ENCODE peak calls at places on chromosome 17, in five cellular contexts. U is GM12878, Z is H1, V is SK-N-SH, E is HCT116. L is an unnamed sample.
A peak's percentile ranks its signal among the peaks of the same experiment; 100 is the strongest.

GRCh38 chr17:10614536-10615155 is 42.5 kb downstream of the MYH3 start:
- DNase-seq in Z (peak; percentile 81), V (peak; percentile 69), U (no peak), E (peak; percentile 42), L (peak; percentile 52)

GRCh38 chr17:39611441-39612112 is 3.9 kb upstream of the NEUROD2 start:
- DNase-seq in E (no peak), Z (peak; percentile 47), U (no peak), V (no peak), L (no peak)

GRCh38 chr17:4420692-4421131 is 13.0 kb upstream of the SPNS3 start:
- DNase-seq in Z (peak; percentile 74), V (peak; percentile 81), U (peak; percentile 37), E (peak; percentile 71), L (peak; percentile 47)

GRCh38 chr17:79090503-79091372 is 16.1 kb downstream of the ENGASE start:
- DNase-seq in U (no peak), E (no peak), V (no peak), Z (no peak), L (no peak)

GRCh38 chr17:50949128-50950001 is 83.2 kb upstream of the TOB1 start:
- DNase-seq in U (no peak), E (no peak), Z (no peak), V (no peak), L (peak; percentile 60)

GRCh38 chr17:39627170-39627716 is 491 bp downstream of the PPP1R1B start:
- DNase-seq in Z (no peak), U (no peak), E (no peak), V (peak; percentile 62), L (no peak)

GRCh38 chr17:41635121-41636097 is 11.0 kb upstream of the KRT17 start:
- DNase-seq in V (peak; percentile 90), Z (no peak), U (no peak), E (no peak), L (no peak)

GRCh38 chr17:16980813-16981731 is 9.2 kb upstream of the TNFRSF13B start:
- DNase-seq in V (no peak), E (no peak), U (peak; percentile 84), Z (peak; percentile 43), L (no peak)

GRCh38 chr17:81125573-81126081 is 39.7 kb upstream of the PVALEF start:
- DNase-seq in Z (no peak), U (no peak), V (no peak), E (no peak), L (no peak)

GRCh38 chr17:49980703-49981197 is 11.8 kb downstream of the DLX4 start:
- DNase-seq in V (peak; percentile 42), Z (peak; percentile 72), E (no peak), U (no peak), L (no peak)

GRCh38 chr17:79043191-79043930 is 19.4 kb downstream of the C1QTNF1 start:
- DNase-seq in V (no peak), Z (no peak), U (no peak), E (no peak), L (no peak)

GRCh38 chr17:45298546-45299285 is 18.1 kb downstream of the MAP3K14 start:
- DNase-seq in Z (no peak), U (no peak), E (no peak), V (no peak), L (no peak)

GRCh38 chr17:4033751-4034251 is 69.6 kb upstream of the ATP2A3 start:
- DNase-seq in U (no peak), E (no peak), V (no peak), Z (no peak), L (no peak)

GRCh38 chr17:40437095-40437732 is 6.0 kb upstream of the IGFBP4 start:
- DNase-seq in U (no peak), Z (no peak), V (no peak), E (no peak), L (no peak)

GRCh38 chr17:30543456-30543855 is 66.2 kb downstream of the GOSR1 start:
- DNase-seq in Z (no peak), E (no peak), U (no peak), V (no peak), L (no peak)

GRCh38 chr17:19904924-19905323 is 37.2 kb upstream of the ULK2 start:
- DNase-seq in V (no peak), Z (no peak), U (no peak), E (no peak), L (no peak)

GRCh38 chr17:2212328-2212981 is 91.1 kb downstream of the SMG6 start:
- DNase-seq in E (no peak), Z (no peak), U (no peak), V (no peak), L (no peak)

GRCh38 chr17:3030096-3030495 is 33.3 kb downstream of the OR1D5 start:
- DNase-seq in V (no peak), E (no peak), U (no peak), Z (no peak), L (no peak)

GRCh38 chr17:63699638-63700527 is at the start of gene LIMD2:
- DNase-seq in Z (peak; percentile 82), E (no peak), U (no peak), V (peak; percentile 99), L (no peak)

GRCh38 chr17:39701012-39701783 is 1.3 kb downstream of the ERBB2 start:
- DNase-seq in E (no peak), U (no peak), Z (no peak), V (no peak), L (peak; percentile 78)

GRCh38 chr17:51869387-51869786 is 289.1 kb downstream of the CA10 start:
- DNase-seq in U (no peak), Z (peak; percentile 61), V (no peak), E (no peak), L (peak; percentile 82)

GRCh38 chr17:17072546-17072945 is 30.3 kb downstream of the MPRIP start:
- DNase-seq in U (no peak), V (no peak), Z (no peak), E (no peak), L (no peak)

GRCh38 chr17:63675231-63675606 is 24.7 kb downstream of the LIMD2 start:
- DNase-seq in V (peak; percentile 35), U (no peak), E (no peak), Z (no peak), L (no peak)

GRCh38 chr17:40530531-40530987 is 29.1 kb upstream of the TNS4 start:
- DNase-seq in V (no peak), U (no peak), E (no peak), Z (no peak), L (no peak)

GRCh38 chr17:7215136-7215638 is 4.4 kb downstream of the DLG4 start:
- DNase-seq in Z (no peak), V (no peak), U (no peak), E (no peak), L (no peak)

GRCh38 chr17:82642022-82642421 is 6.2 kb downstream of the WDR45B start:
- DNase-seq in Z (no peak), V (no peak), E (no peak), U (no peak), L (no peak)

GRCh38 chr17:7177954-7178477 is 1.2 kb downstream of the ASGR1 start:
- DNase-seq in V (peak; percentile 70), Z (peak; percentile 77), E (no peak), U (no peak), L (no peak)

DNA sequence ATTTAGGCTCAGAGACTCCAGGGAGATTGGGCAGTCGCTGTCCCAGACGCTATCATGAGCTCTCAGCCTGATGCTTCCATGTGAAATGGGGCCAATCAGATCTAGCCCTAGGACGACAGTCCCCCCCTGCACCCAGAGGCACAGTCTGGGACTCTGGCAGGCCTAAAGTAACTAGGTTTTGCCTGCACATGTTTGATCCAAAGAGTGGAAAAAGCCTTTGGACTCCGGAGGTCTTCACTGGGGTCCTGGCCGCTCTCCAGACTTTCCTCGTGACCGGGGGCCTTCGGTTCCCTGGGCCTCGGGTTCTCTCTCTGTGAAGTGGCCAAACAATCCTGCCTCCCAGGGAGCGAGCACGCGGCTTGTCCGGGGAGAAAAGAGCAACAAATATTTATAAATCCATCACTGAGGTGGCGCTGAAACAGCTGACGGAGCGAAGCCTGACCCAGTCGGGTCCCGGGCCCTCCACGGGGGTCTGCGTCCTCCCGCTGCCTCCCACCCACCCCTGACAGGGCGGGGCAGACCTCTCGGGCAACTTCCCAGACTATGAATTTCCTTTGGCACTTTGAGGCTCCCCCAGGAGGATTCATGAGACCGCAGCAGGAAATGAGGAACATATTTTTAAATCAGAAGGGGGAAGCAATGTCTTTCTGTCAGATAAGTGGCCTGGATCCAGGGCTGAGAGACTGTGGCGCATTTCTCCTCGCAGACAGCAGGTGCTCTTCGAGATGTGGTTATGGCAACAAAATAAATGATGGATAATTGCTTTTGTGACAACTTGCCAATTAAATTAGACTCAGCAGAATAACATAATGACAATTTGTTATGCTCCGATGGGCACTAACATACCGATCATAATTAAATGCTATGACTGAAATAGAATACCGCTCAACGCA is 38.9 kb downstream of the MRPS23 start:
- DNase-seq in U (no peak), V (peak; percentile 74), E (no peak), Z (no peak), L (no peak)
- TF ChIP-seq JUND in U (no peak), V (no peak), E (no peak), Z (no peak), L (no peak)

GRCh38 chr17:34369196-34369500 is 6.1 kb upstream of the CCL1 start:
- DNase-seq in V (no peak), E (no peak), U (no peak), Z (peak; percentile 14), L (no peak)

GRCh38 chr17:34369571-34369970 is 6.5 kb upstream of the CCL1 start:
- DNase-seq in U (no peak), E (no peak), Z (no peak), V (no peak), L (no peak)

GRCh38 chr17:34371405-34371804 is 8.4 kb upstream of the CCL1 start:
- DNase-seq in V (no peak), E (no peak), U (no peak), Z (no peak), L (no peak)

GRCh38 chr17:34370376-34370996 is 7.5 kb upstream of the CCL1 start:
- DNase-seq in U (no peak), Z (no peak), V (no peak), E (no peak), L (no peak)

DNA sequence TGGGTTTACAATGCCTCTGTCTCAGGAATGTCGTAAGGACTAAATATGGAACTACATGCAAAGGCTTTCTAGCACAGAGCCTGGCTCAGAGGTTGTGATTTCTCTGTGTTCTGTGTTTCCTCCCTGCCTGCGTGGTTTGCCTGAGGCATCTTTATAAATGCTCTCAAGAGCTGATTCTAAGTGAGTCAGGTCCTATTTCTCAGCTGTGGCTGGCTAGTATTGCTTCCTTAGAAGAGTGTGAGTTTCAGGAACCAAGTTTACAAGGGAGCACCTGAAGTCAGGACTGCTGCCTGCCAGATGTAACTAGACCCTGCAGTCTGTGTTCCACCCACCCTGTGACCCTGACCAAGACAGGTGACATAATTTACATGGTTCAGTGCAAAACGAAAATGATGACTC is 8.0 kb upstream of the CCL1 start:
- DNase-seq in U (no peak), E (no peak), V (no peak), Z (no peak), L (no peak)
- TF ChIP-seq JUND in U (no peak), E (no peak), V (no peak), Z (no peak), L (no peak)

DNA sequence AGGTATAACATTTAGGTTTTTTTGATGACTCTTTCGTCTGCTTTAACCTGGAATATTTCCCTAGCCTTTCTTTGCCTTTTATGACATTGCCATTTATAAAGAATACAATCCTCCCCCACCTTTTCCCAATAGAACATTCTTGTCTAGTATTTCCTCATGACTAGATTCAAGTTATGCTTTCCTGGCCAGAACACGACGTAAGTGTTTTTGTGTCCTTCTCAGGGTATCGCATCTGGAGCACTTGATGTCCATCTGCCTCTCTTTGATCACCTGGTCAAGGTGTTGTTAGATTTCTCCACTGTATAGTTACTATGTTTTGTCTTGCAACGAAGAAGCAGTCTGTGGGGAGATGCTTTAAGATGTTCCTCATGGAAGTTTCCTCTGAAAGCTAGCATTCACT is 87.4 kb downstream of the MSI2 start:
- DNase-seq in U (no peak), E (no peak), Z (no peak), V (no peak), L (no peak)
- TF ChIP-seq JUND in U (no peak), E (no peak), Z (no peak), V (no peak), L (no peak)

GRCh38 chr17:71828182-71828596 is 292.6 kb upstream of the SOX9 start:
- DNase-seq in V (peak; percentile 58), Z (peak; percentile 83), U (no peak), E (no peak), L (no peak)
- TF ChIP-seq JUND in V (no peak), Z (no peak), U (no peak), E (no peak), L (no peak)

L was measured in T47D.